ENCODE peak calls at places on chromosomes 6 and 20, in nine cellular contexts. Y, I, D, X, C, W, T, L and P are unnamed samples.

GRCh38 chr6:38612386-38612965 is 27.3 kb downstream of the BTBD9 start:
- DNase-seq in Y (no peak), I (peak; percentile 80), D (no peak), X (no peak), C (no peak), W (no peak), T (peak; percentile 82), L (no peak), P (no peak)

GRCh38 chr20:61360940-61361339 is 108.9 kb downstream of the CDH4 start:
- DNase-seq in Y (no peak), I (no peak), D (no peak), X (no peak), C (no peak), W (no peak), T (no peak), L (no peak), P (no peak)

GRCh38 chr6:139395891-139396299 is 21.4 kb upstream of the CITED2 start:
- DNase-seq in Y (no peak), I (no peak), D (no peak), X (no peak), C (no peak), W (peak; percentile 87), T (no peak), L (no peak), P (no peak)

GRCh38 chr20:20547876-20548266 is 164.6 kb downstream of the RALGAPA2 start:
- DNase-seq in Y (no peak), I (no peak), D (no peak), X (no peak), C (no peak), W (no peak), T (no peak), L (no peak), P (no peak)

GRCh38 chr6:88842320-88842719 is 121.1 kb downstream of the RNGTT start:
- DNase-seq in Y (no peak), I (no peak), D (no peak), X (no peak), C (no peak), W (no peak), T (no peak), L (no peak), P (no peak)

GRCh38 chr20:7383218-7383617 is 557.0 kb downstream of the HAO1 start:
- DNase-seq in Y (no peak), I (no peak), D (no peak), X (no peak), C (no peak), W (no peak), T (no peak), L (no peak), P (no peak)

GRCh38 chr6:37072526-37072925 is 67.1 kb downstream of the FGD2 start:
- DNase-seq in Y (peak; percentile 7), I (no peak), D (no peak), X (no peak), C (no peak), W (peak; percentile 53), T (no peak), L (no peak), P (no peak)

GRCh38 chr20:45775411-45775810 is 16.3 kb downstream of the WFDC3 start:
- DNase-seq in Y (no peak), I (no peak), D (no peak), X (no peak), C (no peak), W (no peak), T (no peak), L (no peak), P (no peak)

GRCh38 chr6:2140438-2141128 is 104.8 kb downstream of the GMDS start:
- DNase-seq in Y (no peak), I (no peak), D (no peak), X (no peak), C (no peak), W (peak; percentile 84), T (no peak), L (no peak), P (peak; percentile 21)

GRCh38 chr6:35019171-35019570 is 122.0 kb downstream of the TCP11 start:
- DNase-seq in Y (no peak), I (no peak), D (no peak), X (no peak), C (no peak), W (no peak), T (no peak), L (no peak), P (no peak)

GRCh38 chr6:8064638-8065518 is 689 bp upstream of the BLOC1S5 start:
- DNase-seq in Y (no peak), I (no peak), D (no peak), X (no peak), C (no peak), W (peak; percentile 41), T (no peak), L (peak; percentile 24), P (peak; percentile 42)

GRCh38 chr6:25041676-25042598 is 106.2 kb upstream of the RIPOR2 start:
- DNase-seq in Y (no peak), I (no peak), D (no peak), X (no peak), C (no peak), W (peak; percentile 38), T (no peak), L (no peak), P (peak; percentile 8)

DNA sequence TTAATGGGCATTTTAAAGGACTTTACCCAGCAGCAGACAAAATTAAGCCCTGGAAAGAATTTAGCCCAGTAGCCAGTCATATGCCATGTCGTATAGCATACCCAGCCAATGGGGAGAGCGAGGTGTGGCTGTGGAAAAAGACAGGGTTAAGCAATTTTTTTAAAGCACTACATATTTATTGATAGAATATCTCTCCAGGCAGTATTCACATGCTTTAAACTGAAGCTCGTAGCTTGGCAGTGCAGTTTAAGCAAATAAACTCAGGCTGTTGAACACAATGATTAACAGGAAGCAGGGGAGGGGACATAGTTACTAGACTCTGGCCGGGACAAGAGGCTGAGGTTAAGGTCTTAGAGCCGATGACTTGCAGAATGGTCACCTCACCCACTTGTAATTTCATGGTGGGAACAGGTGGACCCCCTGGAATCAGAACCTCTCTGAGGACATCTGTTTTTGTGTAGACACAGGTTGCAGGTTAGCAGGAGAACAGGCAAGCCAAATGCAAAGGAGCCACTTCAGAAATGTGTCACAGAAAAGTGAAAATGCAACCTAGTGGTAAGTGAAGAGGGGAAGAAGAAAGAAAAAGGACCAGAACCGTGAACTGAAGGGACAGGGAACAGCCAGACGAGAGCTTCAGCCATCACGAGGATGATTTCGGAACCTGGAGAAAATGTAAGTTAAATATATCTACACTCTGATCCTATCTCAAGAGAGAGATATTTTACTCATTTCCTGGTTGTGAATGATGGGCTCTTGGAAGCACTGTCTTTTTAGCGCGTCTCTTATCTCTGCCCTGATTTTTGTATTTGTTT is 7.2 kb downstream of the GCNT2 start:
- DNase-seq in Y (no peak), I (no peak), D (peak; percentile 91), X (no peak), C (no peak), W (no peak), T (peak; percentile 55), L (no peak), P (peak; percentile 95)
- H3K27ac ChIP-seq in Y (peak overlapping the region; percentile 61), I (no peak overlapping the region), D (peak overlapping the region; percentile 99), X (peak overlapping the region; percentile 56), C (peak overlapping the region; percentile 16), W (peak overlapping the region; percentile 42), T (peak overlapping the region; percentile 46), L (no peak overlapping the region), P (peak overlapping the region; percentile 96)

GRCh38 chr20:57108218-57108617 is 158.2 kb downstream of the BMP7 start:
- DNase-seq in Y (no peak), I (no peak), D (no peak), X (no peak), C (no peak), W (no peak), T (no peak), L (no peak), P (no peak)

GRCh38 chr20:57107208-57107607 is 159.2 kb downstream of the BMP7 start:
- DNase-seq in Y (no peak), I (no peak), D (no peak), X (no peak), C (no peak), W (no peak), T (no peak), L (no peak), P (no peak)

GRCh38 chr20:57106030-57106682 is 160.3 kb downstream of the BMP7 start:
- DNase-seq in Y (no peak), I (no peak), D (no peak), X (no peak), C (no peak), W (peak; percentile 38), T (no peak), L (no peak), P (no peak)

GRCh38 chr20:57104711-57105110 is 161.7 kb downstream of the BMP7 start:
- DNase-seq in Y (no peak), I (no peak), D (no peak), X (no peak), C (no peak), W (no peak), T (no peak), L (no peak), P (no peak)

DNA sequence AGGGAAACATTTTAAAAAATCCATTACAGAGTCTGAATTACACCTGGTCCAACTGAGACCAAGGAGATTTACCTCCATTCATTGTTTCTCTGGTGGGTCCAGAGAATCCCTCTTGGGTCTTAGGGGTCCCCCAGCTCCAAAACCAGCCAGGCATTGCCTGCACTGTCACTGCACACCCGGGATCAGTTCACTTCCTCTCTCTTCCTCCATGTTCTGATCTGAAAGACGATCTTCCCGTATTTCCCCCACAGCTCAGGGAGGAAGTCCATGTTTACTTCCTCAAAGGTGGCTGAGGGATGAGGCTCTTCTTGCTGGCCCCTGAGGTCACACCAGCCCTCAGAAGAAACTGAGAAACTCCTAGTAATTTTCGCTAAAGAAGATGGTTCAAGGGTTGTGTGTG is 159.7 kb downstream of the BMP7 start:
- DNase-seq in Y (no peak), I (no peak), D (no peak), X (no peak), C (no peak), W (no peak), T (no peak), L (no peak), P (no peak)
- H3K27ac ChIP-seq in Y (no peak overlapping the region), I (no peak overlapping the region), D (no peak overlapping the region), X (no peak overlapping the region), C (no peak overlapping the region), W (no peak overlapping the region), T (no peak overlapping the region), L (no peak overlapping the region), P (no peak overlapping the region)

DNA sequence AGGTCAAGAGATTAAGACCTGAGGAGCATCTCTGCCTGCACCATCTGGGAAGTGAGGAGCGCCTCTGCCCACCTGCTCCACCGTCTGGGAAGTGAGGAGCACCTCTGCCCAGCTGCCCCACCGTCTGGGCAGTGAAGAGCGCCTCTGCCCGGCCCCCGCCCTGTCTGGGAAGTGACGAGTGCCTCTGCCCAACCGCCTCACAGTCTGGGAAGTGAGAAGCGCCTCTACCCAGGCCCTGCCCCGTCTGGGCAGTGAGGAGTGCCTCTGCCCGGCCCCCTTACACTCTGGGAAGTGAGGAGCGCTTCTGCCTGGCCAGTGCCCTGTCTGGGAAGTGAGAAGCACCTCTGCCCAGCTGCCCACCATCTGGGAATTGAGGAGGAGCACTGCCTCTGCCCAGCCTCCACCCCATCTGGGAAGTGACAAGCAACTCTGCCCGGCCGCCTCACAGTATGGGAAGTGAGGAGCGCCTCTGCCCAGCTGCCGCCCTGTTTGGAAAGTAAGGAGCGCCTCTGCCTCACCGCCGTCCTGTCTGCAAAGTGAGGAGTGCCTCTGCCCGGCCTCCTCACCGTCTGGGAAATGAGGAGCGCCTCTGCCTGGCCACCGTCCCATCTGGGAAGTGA is 270.4 kb upstream of the NRSN1 start:
- DNase-seq in Y (no peak), I (no peak), D (no peak), X (no peak), C (no peak), W (no peak), T (no peak), L (no peak), P (no peak)
- H3K27ac ChIP-seq in Y (no peak overlapping the region), I (no peak overlapping the region), D (no peak overlapping the region), X (no peak overlapping the region), C (no peak overlapping the region), W (no peak overlapping the region), T (no peak overlapping the region), L (no peak overlapping the region), P (no peak overlapping the region)

GRCh38 chr20:63433351-63433750 is 39.1 kb downstream of the KCNQ2 start:
- DNase-seq in Y (no peak), I (no peak), D (no peak), X (no peak), C (no peak), W (no peak), T (no peak), L (no peak), P (no peak)
- H3K27ac ChIP-seq in Y (no peak overlapping the region), I (no peak overlapping the region), D (no peak overlapping the region), X (no peak overlapping the region), C (no peak overlapping the region), W (peak overlapping the region; percentile 87), T (no peak overlapping the region), L (no peak overlapping the region), P (no peak overlapping the region)